ENCODE peak calls at places on chromosomes 1 and 21, in nine cellular contexts. T, S, K, G, Y, P, I, N and O are unnamed samples.

GRCh38 chr1:200242379-200243041 is 167.3 kb downstream of the ZNF281 start:
- DNase-seq in T (peak), S (no peak), K (no peak), G (no peak), Y (no peak), P (peak), I (no peak), N (no peak), O (peak)

GRCh38 chr21:29777155-29777554 is 162.6 kb downstream of the GRIK1 start:
- DNase-seq in T (no peak), S (no peak), K (no peak), G (no peak), Y (no peak), P (no peak), I (no peak), N (no peak), O (no peak)

GRCh38 chr1:43285269-43285986 is at the start of gene C1orf210:
- DNase-seq in T (no peak), S (no peak), K (peak), G (no peak), Y (no peak), P (no peak), I (no peak), N (no peak), O (peak)

GRCh38 chr1:31954607-31955283 is 16.6 kb upstream of the PTP4A2 start:
- DNase-seq in T (peak), S (peak), K (peak), G (peak), Y (peak), P (no peak), I (peak), N (peak), O (no peak)

GRCh38 chr1:166902279-166902678 is 26.2 kb upstream of the TADA1 start:
- DNase-seq in T (peak), S (peak), K (no peak), G (peak), Y (no peak), P (no peak), I (no peak), N (no peak), O (no peak)

GRCh38 chr1:201648066-201648910 is 109.4 kb downstream of the NAV1 start:
- DNase-seq in T (peak), S (peak), K (no peak), G (peak), Y (no peak), P (peak), I (no peak), N (no peak), O (peak)

GRCh38 chr1:38558476-38559179 is 300.9 kb downstream of the RRAGC start:
- DNase-seq in T (no peak), S (no peak), K (no peak), G (no peak), Y (no peak), P (no peak), I (no peak), N (no peak), O (no peak)

GRCh38 chr1:94094466-94095111 is 26.4 kb downstream of the ABCA4 start:
- DNase-seq in T (peak), S (no peak), K (peak), G (peak), Y (no peak), P (no peak), I (peak), N (no peak), O (no peak)

GRCh38 chr1:246012271-246012854 is 494.7 kb downstream of the SMYD3 start:
- DNase-seq in T (peak), S (peak), K (no peak), G (peak), Y (no peak), P (peak), I (no peak), N (peak), O (peak)

GRCh38 chr1:56397409-56397808 is 182.0 kb downstream of the PLPP3 start:
- DNase-seq in T (no peak), S (no peak), K (no peak), G (peak), Y (no peak), P (no peak), I (no peak), N (peak), O (no peak)

GRCh38 chr1:67724928-67725560 is 40.0 kb downstream of the GADD45A start:
- DNase-seq in T (peak), S (peak), K (peak), G (peak), Y (no peak), P (peak), I (peak), N (peak), O (no peak)

GRCh38 chr1:26378088-26378878 is 5.7 kb upstream of the ZNF683 start:
- DNase-seq in T (peak), S (peak), K (no peak), G (peak), Y (peak), P (no peak), I (peak), N (peak), O (no peak)

GRCh38 chr1:56825436-56825835 is 6.2 kb upstream of the FYB2 start:
- DNase-seq in T (no peak), S (no peak), K (no peak), G (no peak), Y (no peak), P (no peak), I (no peak), N (no peak), O (no peak)

GRCh38 chr1:159944623-159945455 is 574 bp downstream of the IGSF9 start:
- DNase-seq in T (no peak), S (no peak), K (no peak), G (no peak), Y (no peak), P (no peak), I (no peak), N (no peak), O (peak)

GRCh38 chr1:203215573-203215972 is 13.9 kb downstream of the CHIT1 start:
- DNase-seq in T (no peak), S (no peak), K (no peak), G (no peak), Y (no peak), P (no peak), I (no peak), N (no peak), O (peak)

GRCh38 chr21:46667735-46668380 is 32.4 kb downstream of the PRMT2 start:
- DNase-seq in T (no peak), S (peak), K (no peak), G (peak), Y (peak), P (peak), I (no peak), N (no peak), O (peak)

GRCh38 chr1:43786975-43787374 is 79.6 kb downstream of the ST3GAL3 start:
- DNase-seq in T (no peak), S (peak), K (peak), G (peak), Y (no peak), P (no peak), I (no peak), N (peak), O (no peak)

GRCh38 chr1:47023268-47024137 is at the start of gene CYP4X1:
- DNase-seq in T (no peak), S (no peak), K (no peak), G (no peak), Y (no peak), P (no peak), I (no peak), N (no peak), O (peak)

GRCh38 chr1:107430540-107431228 is 289.8 kb downstream of the NTNG1 start:
- DNase-seq in T (peak), S (peak), K (peak), G (peak), Y (no peak), P (peak), I (no peak), N (no peak), O (peak)

GRCh38 chr1:212147581-212148033 is 112.1 kb downstream of the DTL start:
- DNase-seq in T (no peak), S (no peak), K (no peak), G (no peak), Y (no peak), P (peak), I (peak), N (no peak), O (peak)

GRCh38 chr1:241771117-241771516 is 76.9 kb upstream of the EXO1 start:
- DNase-seq in T (no peak), S (no peak), K (no peak), G (no peak), Y (no peak), P (no peak), I (no peak), N (no peak), O (no peak)

GRCh38 chr1:222420621-222421020 is 127.3 kb downstream of the HHIPL2 start:
- DNase-seq in T (no peak), S (no peak), K (no peak), G (no peak), Y (no peak), P (no peak), I (no peak), N (no peak), O (no peak)

GRCh38 chr1:9449976-9450696 is 89.1 kb upstream of the SLC25A33 start:
- DNase-seq in T (no peak), S (no peak), K (no peak), G (no peak), Y (no peak), P (no peak), I (no peak), N (no peak), O (no peak)